ENCODE peak calls at places on chromosomes 13 and 19, in seven cellular contexts. One of them, this sample, is unnamed.

GRCh38 chr19:46842791-46843190 is 7.9 kb downstream of the AP2S1 start:
- DNase-seq in NCI-H2081: no peak
- DNase-seq in lung microvascular endothelial cell: no peak
- DNase-seq in activated T-cell treated with anti-CD3 and anti-CD28 coated beads for 1 hour: no peak
- DNase-seq in NCI-H1092: no peak
- DNase-seq in NCI-H446 treated with DMSO at 0.1 percent for 48 hours: no peak
- DNase-seq in T47D: no peak
- DNase-seq in this sample: no peak

GRCh38 chr13:112056739-112057433 is 10.1 kb upstream of the SOX1 start:
- DNase-seq in NCI-H2081: peak; percentile 61
- DNase-seq in activated T-cell treated with anti-CD3 and anti-CD28 coated beads for 1 hour: no peak
- DNase-seq in T47D: no peak
- DNase-seq in NCI-H1092: peak; percentile 36
- DNase-seq in NCI-H446 treated with DMSO at 0.1 percent for 48 hours: no peak
- DNase-seq in lung microvascular endothelial cell: no peak
- DNase-seq in this sample: no peak

GRCh38 chr13:52450012-52450792 is at the start of gene VPS36:
- DNase-seq in T47D: peak; percentile 93
- DNase-seq in activated T-cell treated with anti-CD3 and anti-CD28 coated beads for 1 hour: peak; percentile 98
- DNase-seq in lung microvascular endothelial cell: peak; percentile 96
- DNase-seq in NCI-H446 treated with DMSO at 0.1 percent for 48 hours: peak; percentile 67
- DNase-seq in NCI-H1092: peak; percentile 88
- DNase-seq in NCI-H2081: peak; percentile 93
- DNase-seq in this sample: peak; percentile 96

GRCh38 chr19:39112338-39112890 is 13.2 kb upstream of the PAK4 start:
- DNase-seq in activated T-cell treated with anti-CD3 and anti-CD28 coated beads for 1 hour: no peak
- DNase-seq in NCI-H1092: no peak
- DNase-seq in T47D: peak; percentile 57
- DNase-seq in NCI-H446 treated with DMSO at 0.1 percent for 48 hours: no peak
- DNase-seq in NCI-H2081: no peak
- DNase-seq in lung microvascular endothelial cell: no peak
- DNase-seq in this sample: no peak

GRCh38 chr19:55099557-55100506 is 17.6 kb downstream of the PPP1R12C start:
- DNase-seq in activated T-cell treated with anti-CD3 and anti-CD28 coated beads for 1 hour: no peak
- DNase-seq in lung microvascular endothelial cell: no peak
- DNase-seq in NCI-H446 treated with DMSO at 0.1 percent for 48 hours: no peak
- DNase-seq in NCI-H1092: no peak
- DNase-seq in NCI-H2081: no peak
- DNase-seq in T47D: no peak
- DNase-seq in this sample: no peak

GRCh38 chr13:45374917-45375316 is 33.9 kb upstream of the TPT1 start:
- DNase-seq in NCI-H446 treated with DMSO at 0.1 percent for 48 hours: no peak
- DNase-seq in NCI-H2081: no peak
- DNase-seq in T47D: no peak
- DNase-seq in lung microvascular endothelial cell: no peak
- DNase-seq in activated T-cell treated with anti-CD3 and anti-CD28 coated beads for 1 hour: no peak
- DNase-seq in NCI-H1092: no peak
- DNase-seq in this sample: no peak

GRCh38 chr13:114100446-114101320 is 31.7 kb downstream of the RASA3 start:
- DNase-seq in NCI-H2081: no peak
- DNase-seq in lung microvascular endothelial cell: no peak
- DNase-seq in NCI-H446 treated with DMSO at 0.1 percent for 48 hours: no peak
- DNase-seq in NCI-H1092: no peak
- DNase-seq in activated T-cell treated with anti-CD3 and anti-CD28 coated beads for 1 hour: no peak
- DNase-seq in T47D: peak; percentile 65
- DNase-seq in this sample: no peak

GRCh38 chr13:79481685-79482052 is 714 bp downstream of the NDFIP2 start:
- DNase-seq in NCI-H1092: no peak
- DNase-seq in T47D: no peak
- DNase-seq in activated T-cell treated with anti-CD3 and anti-CD28 coated beads for 1 hour: peak; percentile 15
- DNase-seq in NCI-H2081: peak; percentile 34
- DNase-seq in NCI-H446 treated with DMSO at 0.1 percent for 48 hours: no peak
- DNase-seq in lung microvascular endothelial cell: no peak
- DNase-seq in this sample: no peak

GRCh38 chr19:52941941-52942370 is 18.7 kb upstream of the ZNF888 start:
- DNase-seq in activated T-cell treated with anti-CD3 and anti-CD28 coated beads for 1 hour: no peak
- DNase-seq in lung microvascular endothelial cell: peak; percentile 34
- DNase-seq in NCI-H2081: no peak
- DNase-seq in NCI-H446 treated with DMSO at 0.1 percent for 48 hours: no peak
- DNase-seq in T47D: peak; percentile 34
- DNase-seq in NCI-H1092: no peak
- DNase-seq in this sample: no peak

GRCh38 chr19:18208098-18208951 is 4.5 kb upstream of the RAB3A start:
- DNase-seq in NCI-H446 treated with DMSO at 0.1 percent for 48 hours: no peak
- DNase-seq in lung microvascular endothelial cell: peak; percentile 30
- DNase-seq in NCI-H1092: no peak
- DNase-seq in NCI-H2081: no peak
- DNase-seq in T47D: peak; percentile 33
- DNase-seq in activated T-cell treated with anti-CD3 and anti-CD28 coated beads for 1 hour: peak; percentile 57
- DNase-seq in this sample: no peak

GRCh38 chr13:72004236-72004635 is 137.2 kb upstream of the DACH1 start:
- DNase-seq in NCI-H2081: no peak
- DNase-seq in lung microvascular endothelial cell: no peak
- DNase-seq in NCI-H446 treated with DMSO at 0.1 percent for 48 hours: no peak
- DNase-seq in activated T-cell treated with anti-CD3 and anti-CD28 coated beads for 1 hour: no peak
- DNase-seq in NCI-H1092: no peak
- DNase-seq in T47D: no peak
- DNase-seq in this sample: no peak

GRCh38 chr19:34757441-34757840 is 15.6 kb downstream of the ZNF599 start:
- DNase-seq in activated T-cell treated with anti-CD3 and anti-CD28 coated beads for 1 hour: no peak
- DNase-seq in NCI-H2081: no peak
- DNase-seq in NCI-H446 treated with DMSO at 0.1 percent for 48 hours: no peak
- DNase-seq in lung microvascular endothelial cell: no peak
- DNase-seq in T47D: no peak
- DNase-seq in NCI-H1092: no peak
- DNase-seq in this sample: no peak

GRCh38 chr13:65606622-65607021 is 1623.5 kb downstream of the PCDH9 start:
- DNase-seq in activated T-cell treated with anti-CD3 and anti-CD28 coated beads for 1 hour: no peak
- DNase-seq in NCI-H2081: no peak
- DNase-seq in lung microvascular endothelial cell: no peak
- DNase-seq in T47D: no peak
- DNase-seq in NCI-H1092: no peak
- DNase-seq in NCI-H446 treated with DMSO at 0.1 percent for 48 hours: no peak
- DNase-seq in this sample: no peak